ENCODE peak calls at places on chromosomes 11 and 22, in seven cellular contexts. One of them, this sample, is unnamed.

GRCh38 chr11:87092159-87092558 is 54.4 kb downstream of the TMEM135 start:
- DNase-seq in CD8-positive, alpha-beta T cell: no peak
- DNase-seq in omental fat pad: no peak
- DNase-seq in AG10803: peak
- DNase-seq in CD4-positive, alpha-beta T cell: no peak
- DNase-seq in right atrium auricular region: no peak
- DNase-seq in fibroblast of villous mesenchyme: peak
- DNase-seq in this sample: no peak

GRCh38 chr22:37177755-37178154 is 10.3 kb downstream of the C1QTNF6 start:
- DNase-seq in fibroblast of villous mesenchyme: no peak
- DNase-seq in CD4-positive, alpha-beta T cell: no peak
- DNase-seq in right atrium auricular region: no peak
- DNase-seq in CD8-positive, alpha-beta T cell: no peak
- DNase-seq in AG10803: no peak
- DNase-seq in omental fat pad: no peak
- DNase-seq in this sample: no peak

GRCh38 chr22:34847072-34847471 is 218.9 kb upstream of the ISX start:
- DNase-seq in AG10803: peak
- DNase-seq in right atrium auricular region: no peak
- DNase-seq in omental fat pad: no peak
- DNase-seq in CD8-positive, alpha-beta T cell: no peak
- DNase-seq in fibroblast of villous mesenchyme: no peak
- DNase-seq in CD4-positive, alpha-beta T cell: no peak
- DNase-seq in this sample: no peak

GRCh38 chr11:65355013-65355775 is 643 bp downstream of the TIGD3 start:
- DNase-seq in CD8-positive, alpha-beta T cell: peak
- DNase-seq in omental fat pad: no peak
- DNase-seq in AG10803: no peak
- DNase-seq in right atrium auricular region: no peak
- DNase-seq in fibroblast of villous mesenchyme: no peak
- DNase-seq in CD4-positive, alpha-beta T cell: peak
- DNase-seq in this sample: no peak

GRCh38 chr11:2687223-2687530 is 12.6 kb downstream of the KCNQ1OT1 start:
- DNase-seq in fibroblast of villous mesenchyme: no peak
- DNase-seq in right atrium auricular region: no peak
- DNase-seq in CD4-positive, alpha-beta T cell: no peak
- DNase-seq in AG10803: no peak
- DNase-seq in omental fat pad: no peak
- DNase-seq in CD8-positive, alpha-beta T cell: no peak
- DNase-seq in this sample: no peak

GRCh38 chr11:28107331-28107725 is 628 bp downstream of the KIF18A start:
- DNase-seq in omental fat pad: no peak
- DNase-seq in CD8-positive, alpha-beta T cell: no peak
- DNase-seq in AG10803: peak
- DNase-seq in fibroblast of villous mesenchyme: no peak
- DNase-seq in CD4-positive, alpha-beta T cell: no peak
- DNase-seq in right atrium auricular region: no peak
- DNase-seq in this sample: no peak

GRCh38 chr11:45654741-45655283 is 10.6 kb downstream of the CHST1 start:
- DNase-seq in CD4-positive, alpha-beta T cell: no peak
- DNase-seq in right atrium auricular region: no peak
- DNase-seq in AG10803: no peak
- DNase-seq in fibroblast of villous mesenchyme: no peak
- DNase-seq in CD8-positive, alpha-beta T cell: no peak
- DNase-seq in omental fat pad: no peak
- DNase-seq in this sample: no peak

GRCh38 chr11:72635931-72636330 is 38.3 kb downstream of the PDE2A start:
- DNase-seq in right atrium auricular region: no peak
- DNase-seq in CD4-positive, alpha-beta T cell: no peak
- DNase-seq in AG10803: no peak
- DNase-seq in fibroblast of villous mesenchyme: no peak
- DNase-seq in omental fat pad: no peak
- DNase-seq in CD8-positive, alpha-beta T cell: no peak
- DNase-seq in this sample: no peak

GRCh38 chr11:20156876-20157613 is 3.2 kb downstream of the DBX1 start:
- DNase-seq in omental fat pad: no peak
- DNase-seq in CD8-positive, alpha-beta T cell: peak
- DNase-seq in CD4-positive, alpha-beta T cell: peak
- DNase-seq in right atrium auricular region: no peak
- DNase-seq in fibroblast of villous mesenchyme: no peak
- DNase-seq in AG10803: no peak
- DNase-seq in this sample: no peak

GRCh38 chr22:40434745-40435144 is 64.4 kb downstream of the SGSM3 start:
- DNase-seq in right atrium auricular region: no peak
- DNase-seq in CD8-positive, alpha-beta T cell: no peak
- DNase-seq in AG10803: no peak
- DNase-seq in omental fat pad: no peak
- DNase-seq in CD4-positive, alpha-beta T cell: no peak
- DNase-seq in fibroblast of villous mesenchyme: no peak
- DNase-seq in this sample: no peak

GRCh38 chr22:31241936-31242335 is 29.8 kb downstream of the LIMK2 start:
- DNase-seq in CD4-positive, alpha-beta T cell: no peak
- DNase-seq in CD8-positive, alpha-beta T cell: no peak
- DNase-seq in omental fat pad: no peak
- DNase-seq in AG10803: peak
- DNase-seq in fibroblast of villous mesenchyme: peak
- DNase-seq in right atrium auricular region: no peak
- DNase-seq in this sample: no peak
- TF ChIP-seq CTCF in CD4-positive, alpha-beta T cell: no peak
- TF ChIP-seq CTCF in CD8-positive, alpha-beta T cell: no peak
- TF ChIP-seq CTCF in omental fat pad: no peak
- TF ChIP-seq CTCF in AG10803: peak
- TF ChIP-seq CTCF in fibroblast of villous mesenchyme: peak
- TF ChIP-seq CTCF in right atrium auricular region: no peak
- TF ChIP-seq CTCF in this sample: no peak

GRCh38 chr22:20273720-20274119 is 5.6 kb upstream of the RTN4R start:
- DNase-seq in AG10803: no peak
- DNase-seq in fibroblast of villous mesenchyme: no peak
- DNase-seq in omental fat pad: no peak
- DNase-seq in right atrium auricular region: no peak
- DNase-seq in CD4-positive, alpha-beta T cell: no peak
- DNase-seq in CD8-positive, alpha-beta T cell: no peak
- DNase-seq in this sample: no peak
- TF ChIP-seq CTCF in AG10803: no peak
- TF ChIP-seq CTCF in fibroblast of villous mesenchyme: no peak
- TF ChIP-seq CTCF in omental fat pad: no peak
- TF ChIP-seq CTCF in right atrium auricular region: no peak
- TF ChIP-seq CTCF in CD4-positive, alpha-beta T cell: no peak
- TF ChIP-seq CTCF in CD8-positive, alpha-beta T cell: no peak
- TF ChIP-seq CTCF in this sample: no peak

DNA sequence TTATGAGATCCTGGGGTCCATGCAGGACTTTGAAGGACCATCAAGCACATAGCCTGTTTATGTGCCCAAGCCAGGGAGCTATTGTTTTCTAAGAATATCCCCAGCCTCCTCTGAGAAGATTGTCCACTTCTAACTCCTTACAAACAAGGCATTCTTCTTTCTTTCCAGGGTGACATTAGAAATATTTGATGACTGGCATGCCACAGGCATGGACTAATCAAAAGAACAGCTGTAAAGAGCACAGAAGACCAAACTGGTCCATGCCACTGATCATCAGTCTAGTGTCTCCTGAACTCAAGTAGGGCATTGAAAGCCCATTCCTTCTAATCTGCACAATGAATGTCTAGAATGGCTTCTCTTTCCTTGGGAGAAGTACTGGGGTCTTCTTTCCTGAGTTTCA is 24.9 kb upstream of the LMO2 start:
- DNase-seq in CD4-positive, alpha-beta T cell: no peak
- DNase-seq in CD8-positive, alpha-beta T cell: no peak
- DNase-seq in omental fat pad: no peak
- DNase-seq in fibroblast of villous mesenchyme: no peak
- DNase-seq in AG10803: no peak
- DNase-seq in right atrium auricular region: no peak
- DNase-seq in this sample: no peak
- TF ChIP-seq CTCF in CD4-positive, alpha-beta T cell: no peak
- TF ChIP-seq CTCF in CD8-positive, alpha-beta T cell: no peak
- TF ChIP-seq CTCF in omental fat pad: no peak
- TF ChIP-seq CTCF in fibroblast of villous mesenchyme: no peak
- TF ChIP-seq CTCF in AG10803: no peak
- TF ChIP-seq CTCF in right atrium auricular region: no peak
- TF ChIP-seq CTCF in this sample: no peak

GRCh38 chr11:100683107-100683506 is 4.0 kb upstream of the ARHGAP42 start:
- DNase-seq in CD4-positive, alpha-beta T cell: no peak
- DNase-seq in CD8-positive, alpha-beta T cell: no peak
- DNase-seq in omental fat pad: no peak
- DNase-seq in fibroblast of villous mesenchyme: no peak
- DNase-seq in AG10803: no peak
- DNase-seq in right atrium auricular region: no peak
- DNase-seq in this sample: no peak

GRCh38 chr11:100684101-100685065 is 2.7 kb upstream of the ARHGAP42 start:
- DNase-seq in AG10803: no peak
- DNase-seq in CD4-positive, alpha-beta T cell: no peak
- DNase-seq in omental fat pad: no peak
- DNase-seq in right atrium auricular region: no peak
- DNase-seq in CD8-positive, alpha-beta T cell: no peak
- DNase-seq in fibroblast of villous mesenchyme: no peak
- DNase-seq in this sample: no peak

GRCh38 chr11:100680070-100680469 is 7.0 kb upstream of the ARHGAP42 start:
- DNase-seq in omental fat pad: no peak
- DNase-seq in CD4-positive, alpha-beta T cell: no peak
- DNase-seq in AG10803: no peak
- DNase-seq in fibroblast of villous mesenchyme: no peak
- DNase-seq in CD8-positive, alpha-beta T cell: no peak
- DNase-seq in right atrium auricular region: no peak
- DNase-seq in this sample: no peak

GRCh38 chr11:100681064-100681502 is 6.0 kb upstream of the ARHGAP42 start:
- DNase-seq in fibroblast of villous mesenchyme: peak
- DNase-seq in right atrium auricular region: peak
- DNase-seq in AG10803: peak
- DNase-seq in CD4-positive, alpha-beta T cell: no peak
- DNase-seq in omental fat pad: no peak
- DNase-seq in CD8-positive, alpha-beta T cell: no peak
- DNase-seq in this sample: no peak

DNA sequence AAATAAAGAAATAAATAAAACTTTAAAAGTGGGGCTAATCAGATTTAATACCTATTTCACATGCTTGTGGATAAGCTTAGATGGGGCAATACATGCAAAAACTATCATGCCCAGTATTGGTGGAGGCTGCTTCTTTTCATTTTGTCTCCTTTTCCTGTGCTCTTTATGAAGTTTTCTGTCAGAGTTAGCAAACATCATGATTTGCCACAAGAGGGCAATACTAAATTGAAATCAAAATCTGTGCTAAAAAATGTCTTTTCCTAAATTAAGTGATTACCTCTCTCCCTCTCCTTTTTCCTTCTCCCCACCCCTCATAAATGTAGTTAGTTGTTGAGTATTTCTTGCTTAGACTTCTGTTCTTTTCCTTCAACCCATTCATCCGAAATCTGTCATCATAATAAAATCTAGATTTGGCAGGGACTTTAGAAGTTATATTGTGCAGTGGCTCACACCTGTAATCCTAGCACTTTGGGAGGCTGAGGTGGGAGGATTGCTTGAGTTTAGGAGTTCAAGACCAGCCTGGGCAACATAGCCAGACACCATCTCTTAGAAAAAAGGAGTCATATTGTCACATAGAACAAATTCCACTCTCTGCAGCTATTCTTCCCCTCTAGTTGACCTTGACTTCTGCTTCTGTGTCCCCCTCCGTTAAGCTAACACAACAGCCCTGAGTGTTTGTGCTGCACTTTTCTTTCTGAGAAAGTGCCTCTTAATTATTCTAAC is 4.7 kb upstream of the ARHGAP42 start:
- DNase-seq in omental fat pad: no peak
- DNase-seq in right atrium auricular region: no peak
- DNase-seq in CD4-positive, alpha-beta T cell: no peak
- DNase-seq in fibroblast of villous mesenchyme: peak
- DNase-seq in AG10803: peak
- DNase-seq in CD8-positive, alpha-beta T cell: no peak
- DNase-seq in this sample: no peak
- TF ChIP-seq CTCF in omental fat pad: no peak
- TF ChIP-seq CTCF in right atrium auricular region: peak
- TF ChIP-seq CTCF in CD4-positive, alpha-beta T cell: no peak
- TF ChIP-seq CTCF in fibroblast of villous mesenchyme: peak
- TF ChIP-seq CTCF in AG10803: peak
- TF ChIP-seq CTCF in CD8-positive, alpha-beta T cell: no peak
- TF ChIP-seq CTCF in this sample: peak

GRCh38 chr11:32323814-32324130 is 111.6 kb downstream of the WT1 start:
- DNase-seq in AG10803: no peak
- DNase-seq in CD8-positive, alpha-beta T cell: no peak
- DNase-seq in right atrium auricular region: no peak
- DNase-seq in fibroblast of villous mesenchyme: no peak
- DNase-seq in omental fat pad: no peak
- DNase-seq in CD4-positive, alpha-beta T cell: no peak
- DNase-seq in this sample: no peak
- TF ChIP-seq CTCF in AG10803: no peak
- TF ChIP-seq CTCF in CD8-positive, alpha-beta T cell: peak
- TF ChIP-seq CTCF in right atrium auricular region: peak
- TF ChIP-seq CTCF in fibroblast of villous mesenchyme: no peak
- TF ChIP-seq CTCF in omental fat pad: no peak
- TF ChIP-seq CTCF in CD4-positive, alpha-beta T cell: peak
- TF ChIP-seq CTCF in this sample: no peak

GRCh38 chr22:23068096-23068831 is 2.1 kb upstream of the GNAZ start:
- DNase-seq in CD4-positive, alpha-beta T cell: no peak
- DNase-seq in CD8-positive, alpha-beta T cell: no peak
- DNase-seq in fibroblast of villous mesenchyme: no peak
- DNase-seq in right atrium auricular region: no peak
- DNase-seq in omental fat pad: no peak
- DNase-seq in AG10803: no peak
- DNase-seq in this sample: peak
- TF ChIP-seq CTCF in CD4-positive, alpha-beta T cell: no peak
- TF ChIP-seq CTCF in CD8-positive, alpha-beta T cell: no peak
- TF ChIP-seq CTCF in fibroblast of villous mesenchyme: no peak
- TF ChIP-seq CTCF in right atrium auricular region: no peak
- TF ChIP-seq CTCF in omental fat pad: no peak
- TF ChIP-seq CTCF in AG10803: no peak
- TF ChIP-seq CTCF in this sample: no peak

DNA sequence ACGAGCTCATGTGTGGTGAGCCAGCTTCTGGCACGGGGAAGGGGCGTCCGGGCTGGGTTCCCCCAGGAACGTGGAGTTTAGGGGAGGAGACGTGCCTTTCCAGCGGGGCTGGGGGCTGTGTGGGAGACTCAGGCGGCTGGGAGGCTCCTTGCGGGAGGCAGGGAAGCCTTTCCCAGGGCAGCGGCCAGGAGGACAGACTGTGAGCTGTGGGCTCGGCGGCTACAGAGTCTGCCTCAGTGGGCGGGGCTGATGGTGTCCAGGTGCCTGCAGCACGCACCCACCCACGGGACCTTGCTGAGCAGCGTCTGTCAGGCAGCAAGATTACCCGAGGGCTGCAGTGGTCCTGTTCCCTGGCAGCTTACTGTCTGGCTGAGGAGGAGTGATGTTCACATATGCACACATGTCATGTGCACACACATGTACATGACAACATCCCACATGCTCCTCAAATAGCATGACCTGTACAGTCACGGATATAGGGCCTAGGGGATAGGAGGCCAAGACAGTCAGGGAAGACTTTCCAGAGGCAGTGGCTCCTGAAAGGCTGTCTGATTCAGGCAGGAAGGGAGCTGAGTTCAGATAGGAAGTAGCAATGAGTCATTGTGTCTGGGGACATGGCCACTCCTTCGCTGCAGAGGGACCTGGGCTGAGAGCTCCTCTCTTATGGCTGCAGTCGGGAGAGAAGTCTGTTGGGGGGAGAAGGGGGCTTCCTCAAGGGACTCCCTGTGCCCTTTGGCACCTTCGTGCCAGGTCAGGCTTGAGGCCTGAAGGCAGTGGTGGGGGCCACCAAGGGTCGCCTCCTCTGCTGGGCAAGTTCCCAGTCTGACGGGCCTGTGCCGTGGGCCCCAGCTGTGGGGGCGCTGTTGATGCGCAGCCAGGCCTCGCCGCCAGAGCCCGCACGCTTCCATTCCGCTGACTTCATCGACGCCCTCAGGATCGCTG is 23.3 kb upstream of the PPP6R3 start:
- DNase-seq in AG10803: peak
- DNase-seq in CD8-positive, alpha-beta T cell: no peak
- DNase-seq in CD4-positive, alpha-beta T cell: no peak
- DNase-seq in right atrium auricular region: peak
- DNase-seq in fibroblast of villous mesenchyme: peak
- DNase-seq in omental fat pad: no peak
- DNase-seq in this sample: no peak
- TF ChIP-seq CTCF in AG10803: no peak
- TF ChIP-seq CTCF in CD8-positive, alpha-beta T cell: no peak
- TF ChIP-seq CTCF in CD4-positive, alpha-beta T cell: no peak
- TF ChIP-seq CTCF in right atrium auricular region: peak
- TF ChIP-seq CTCF in fibroblast of villous mesenchyme: no peak
- TF ChIP-seq CTCF in omental fat pad: no peak
- TF ChIP-seq CTCF in this sample: no peak

This sample was measured in progenitor cell of endocrine pancreas.